ENCODE peak calls at places on chromosome 7, in seven cellular contexts. A, Q, W, N, F, O and B are unnamed samples.

GRCh38 chr7:88254721-88255120 is 34.9 kb upstream of the SRI start:
- DNase-seq in A (no peak), Q (peak; percentile 95), W (no peak), N (peak; percentile 84), F (no peak), O (no peak), B (no peak)

GRCh38 chr7:92550194-92550593 is 21.6 kb downstream of the RBM48 start:
- DNase-seq in A (no peak), Q (no peak), W (no peak), N (no peak), F (no peak), O (no peak), B (no peak)

GRCh38 chr7:5766321-5766761 is 15.1 kb downstream of the RNF216 start:
- DNase-seq in A (peak; percentile 77), Q (no peak), W (peak; percentile 84), N (no peak), F (no peak), O (no peak), B (no peak)

GRCh38 chr7:121519548-121520521 is 123.7 kb upstream of the FAM3C start:
- DNase-seq in A (peak; percentile 17), Q (no peak), W (peak; percentile 47), N (no peak), F (peak; percentile 30), O (no peak), B (no peak)

GRCh38 chr7:156985101-156985967 is 25.1 kb downstream of the MNX1 start:
- DNase-seq in A (no peak), Q (no peak), W (no peak), N (no peak), F (no peak), O (no peak), B (no peak)

GRCh38 chr7:95976369-95976768 is 204.0 kb downstream of the DYNC1I1 start:
- DNase-seq in A (no peak), Q (no peak), W (no peak), N (no peak), F (no peak), O (no peak), B (no peak)

GRCh38 chr7:42677751-42678231 is 234.1 kb downstream of the C7orf25 start:
- DNase-seq in A (peak; percentile 94), Q (no peak), W (peak; percentile 79), N (no peak), F (no peak), O (no peak), B (no peak)

GRCh38 chr7:67937717-67938191 is 941.1 kb downstream of the TYW1 start:
- DNase-seq in A (peak; percentile 72), Q (peak; percentile 66), W (peak; percentile 57), N (no peak), F (no peak), O (no peak), B (no peak)

GRCh38 chr7:102318482-102318971 is 31.9 kb downstream of the SH2B2 start:
- DNase-seq in A (peak; percentile 16), Q (peak; percentile 82), W (no peak), N (peak; percentile 74), F (no peak), O (no peak), B (no peak)

GRCh38 chr7:18278306-18278705 is 217.2 kb upstream of the HDAC9 start:
- DNase-seq in A (peak; percentile 18), Q (peak; percentile 40), W (peak; percentile 2), N (no peak), F (no peak), O (no peak), B (no peak)

GRCh38 chr7:68787586-68787985 is 810.7 kb upstream of the AUTS2 start:
- DNase-seq in A (no peak), Q (no peak), W (no peak), N (no peak), F (no peak), O (peak; percentile 72), B (no peak)

GRCh38 chr7:116598278-116598677 is 73.4 kb downstream of the CAV1 start:
- DNase-seq in A (no peak), Q (no peak), W (no peak), N (no peak), F (no peak), O (peak; percentile 11), B (no peak)

GRCh38 chr7:107751113-107751512 is 7.2 kb downstream of the CBLL1 start:
- DNase-seq in A (no peak), Q (no peak), W (no peak), N (no peak), F (no peak), O (no peak), B (no peak)

GRCh38 chr7:107758667-107759066 is 14.7 kb downstream of the CBLL1 start:
- DNase-seq in A (no peak), Q (no peak), W (no peak), N (no peak), F (peak; percentile 3), O (no peak), B (no peak)

GRCh38 chr7:107754642-107755041 is 10.7 kb downstream of the CBLL1 start:
- DNase-seq in A (no peak), Q (no peak), W (no peak), N (no peak), F (no peak), O (no peak), B (no peak)
- TF ChIP-seq CTCF in A (peak; percentile 15), Q (no peak), W (peak; percentile 33), N (no peak), F (no peak), O (no peak), B (no peak)

GRCh38 chr7:2553108-2553507 is 2.2 kb downstream of the BRAT1 start:
- DNase-seq in A (no peak), Q (no peak), W (no peak), N (no peak), F (no peak), O (no peak), B (no peak)
- TF ChIP-seq CTCF in A (no peak), Q (no peak), W (no peak), N (no peak), F (no peak), O (no peak), B (no peak)

GRCh38 chr7:84043661-84044191 is 150.9 kb downstream of the SEMA3A start:
- DNase-seq in A (no peak), Q (no peak), W (no peak), N (no peak), F (no peak), O (no peak), B (no peak)
- TF ChIP-seq CTCF in A (no peak), Q (no peak), W (no peak), N (no peak), F (no peak), O (no peak), B (no peak)

GRCh38 chr7:22296916-22297315 is 60.0 kb downstream of the RAPGEF5 start:
- DNase-seq in A (peak; percentile 3), Q (no peak), W (no peak), N (no peak), F (no peak), O (no peak), B (no peak)
- TF ChIP-seq CTCF in A (peak; percentile 26), Q (peak; percentile 37), W (peak; percentile 27), N (peak; percentile 20), F (no peak), O (no peak), B (peak; percentile 11)

DNA sequence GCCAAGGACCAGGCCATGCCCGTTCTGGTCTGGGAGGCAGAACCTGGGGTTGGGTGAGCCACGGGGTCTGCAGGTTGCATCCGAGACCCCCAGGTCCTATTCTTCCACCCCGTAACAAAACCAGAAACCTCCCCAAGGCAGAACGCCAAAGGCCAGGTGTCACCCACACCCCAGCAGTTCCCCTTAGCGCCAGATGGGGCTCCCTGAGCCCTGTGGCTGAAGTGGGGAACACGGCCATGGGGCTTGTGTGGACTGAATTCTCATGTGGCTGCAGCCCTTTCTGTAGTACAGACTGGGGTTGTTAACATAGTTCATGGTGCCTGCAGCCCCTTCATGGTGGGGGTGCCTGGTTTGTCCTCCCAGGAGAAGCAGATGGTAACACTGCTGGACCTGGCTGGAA is 10.2 kb downstream of the BRI3 start:
- DNase-seq in A (no peak), Q (no peak), W (no peak), N (no peak), F (no peak), O (no peak), B (no peak)
- TF ChIP-seq CTCF in A (peak; percentile 26), Q (no peak), W (peak; percentile 39), N (no peak), F (no peak), O (peak; percentile 10), B (peak; percentile 52)

GRCh38 chr7:46131916-46132795 is 211.1 kb upstream of the IGFBP3 start:
- DNase-seq in A (peak; percentile 13), Q (no peak), W (no peak), N (no peak), F (no peak), O (peak; percentile 71), B (no peak)

GRCh38 chr7:46127805-46128204 is 206.7 kb upstream of the IGFBP3 start:
- DNase-seq in A (no peak), Q (no peak), W (no peak), N (no peak), F (no peak), O (no peak), B (no peak)

GRCh38 chr7:46133076-46133475 is 212.0 kb upstream of the IGFBP3 start:
- DNase-seq in A (peak; percentile 73), Q (no peak), W (no peak), N (no peak), F (no peak), O (no peak), B (no peak)

GRCh38 chr7:46126901-46127300 is 205.8 kb upstream of the IGFBP3 start:
- DNase-seq in A (no peak), Q (peak; percentile 99), W (no peak), N (no peak), F (no peak), O (no peak), B (no peak)

GRCh38 chr7:46129831-46130230 is 208.8 kb upstream of the IGFBP3 start:
- DNase-seq in A (no peak), Q (no peak), W (no peak), N (no peak), F (no peak), O (no peak), B (no peak)
- TF ChIP-seq CTCF in A (no peak), Q (no peak), W (no peak), N (peak; percentile 52), F (no peak), O (no peak), B (peak; percentile 71)

DNA sequence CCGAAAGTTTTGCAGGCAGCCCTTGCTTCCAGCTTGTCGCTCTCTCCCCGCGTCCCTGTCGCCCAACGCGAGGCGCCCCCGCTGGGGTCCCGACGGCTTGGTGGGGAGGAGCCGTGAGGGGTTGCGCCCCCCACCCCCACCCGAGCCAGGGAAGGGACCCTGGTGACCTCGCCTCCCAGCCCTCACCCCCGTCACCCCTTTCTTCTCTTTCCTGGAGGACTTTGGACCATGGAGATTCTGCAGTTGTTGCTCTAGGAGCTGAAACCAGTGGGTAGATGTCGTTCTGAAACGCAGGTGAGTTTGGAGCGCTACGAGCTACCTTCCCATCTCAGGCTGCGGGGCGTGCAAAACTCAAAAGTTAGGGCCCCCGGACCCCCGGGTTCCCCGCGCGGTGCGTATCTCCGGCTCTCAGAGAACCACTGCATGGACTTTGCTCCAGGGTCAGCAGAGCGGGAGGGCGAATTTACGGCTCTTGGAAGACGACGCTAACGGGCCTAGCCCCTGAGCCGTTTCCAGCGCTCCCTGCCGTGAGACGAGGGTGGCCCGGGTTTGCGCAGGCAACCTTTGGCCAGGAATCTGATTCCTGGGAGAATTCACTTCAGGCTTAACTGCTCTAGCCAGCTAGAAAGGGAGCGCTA is 684 bp upstream of the ATXN7L1 start:
- DNase-seq in A (peak; percentile 20), Q (peak; percentile 47), W (peak; percentile 11), N (no peak), F (peak; percentile 16), O (peak; percentile 81), B (no peak)
- TF ChIP-seq CTCF in A (peak; percentile 4), Q (no peak), W (no peak), N (peak; percentile 1), F (peak; percentile 39), O (no peak), B (no peak)